ENCODE peak calls at places on chromosome 14, in seven cellular contexts. Z is tibial artery, Q is pancreas, O is heart left ventricle, I is GM23248, N is Caco-2, L is neuronal stem cell. H is an unnamed sample. For H3K9me3 and H3K27me3, the result is how much of the 10 kb centered on the place peaks cover.

GRCh38 chr14:37197421-37198272 is at the start of gene MIPOL1:
- DNase-seq in Z (peak), Q (peak), O (peak), I (peak), N (peak), L (peak), H (peak)

GRCh38 chr14:68248481-68249255 is 429.1 kb downstream of the RAD51B start:
- DNase-seq in Z (no peak), Q (peak), O (peak), I (peak), N (no peak), L (peak), H (no peak)

GRCh38 chr14:53493895-53494294 is 340.8 kb upstream of the DDHD1 start:
- DNase-seq in Z (no peak), Q (no peak), O (no peak), I (no peak), N (no peak), L (no peak), H (no peak)

GRCh38 chr14:93925374-93925895 is 1.7 kb upstream of the FAM181A start:
- DNase-seq in Z (no peak), Q (no peak), O (no peak), I (no peak), N (no peak), L (no peak), H (no peak)

GRCh38 chr14:100531591-100532121 is 55.6 kb downstream of the BEGAIN start:
- DNase-seq in Z (peak), Q (peak), O (no peak), I (no peak), N (no peak), L (no peak), H (no peak)

GRCh38 chr14:79703209-79703608 is 508.1 kb downstream of the DIO2 start:
- DNase-seq in Z (no peak), Q (no peak), O (no peak), I (no peak), N (no peak), L (no peak), H (no peak)

GRCh38 chr14:85222344-85222743 is 307.6 kb upstream of the FLRT2 start:
- DNase-seq in Z (no peak), Q (no peak), O (no peak), I (no peak), N (no peak), L (no peak), H (no peak)

GRCh38 chr14:96484391-96484790 is 17.8 kb upstream of the PAPOLA start:
- DNase-seq in Z (no peak), Q (no peak), O (no peak), I (no peak), N (no peak), L (no peak), H (no peak)

GRCh38 chr14:103880334-103880985 is 33.1 kb upstream of the PPP1R13B start:
- DNase-seq in Z (peak), Q (peak), O (peak), I (peak), N (no peak), L (no peak), H (peak)

GRCh38 chr14:50984061-50984710 is 39.9 kb upstream of the PYGL start:
- DNase-seq in Z (no peak), Q (no peak), O (no peak), I (peak), N (no peak), L (no peak), H (no peak)

GRCh38 chr14:29716150-29716549 is 211.5 kb downstream of the PRKD1 start:
- DNase-seq in Z (no peak), Q (no peak), O (no peak), I (peak), N (no peak), L (no peak), H (peak)
- H3K9me3 ChIP-seq in Z (under half), Q (under half), O (under half), I (under half), N (under half), L (under half), H (under half)

GRCh38 chr14:97603201-97603600 is 806.0 kb downstream of the VRK1 start:
- DNase-seq in Z (no peak), Q (no peak), O (no peak), I (no peak), N (no peak), L (no peak), H (no peak)
- H3K4me3 ChIP-seq in Z (no peak), Q (no peak), O (no peak), I (no peak), N (no peak), L (no peak), H (no peak)

GRCh38 chr14:94998702-94999101 is 158.6 kb downstream of the DICER1 start:
- DNase-seq in Z (no peak), Q (no peak), O (no peak), I (peak), N (no peak), L (no peak), H (no peak)
- H3K27me3 ChIP-seq in Z (under half), Q (under half), O (under half), I (under half), N (under half), L (under half), H (under half)

GRCh38 chr14:106562451-106562850 is 1036.1 kb downstream of the TMEM121 start:
- DNase-seq in Z (no peak), Q (no peak), O (no peak), I (no peak), N (no peak), L (no peak), H (no peak)

GRCh38 chr14:106551265-106551664 is 1024.9 kb downstream of the TMEM121 start:
- DNase-seq in Z (no peak), Q (no peak), O (no peak), I (no peak), N (no peak), L (no peak), H (no peak)

GRCh38 chr14:106556665-106557289 is 1030.4 kb downstream of the TMEM121 start:
- DNase-seq in Z (no peak), Q (peak), O (no peak), I (no peak), N (peak), L (no peak), H (peak)
- H3K9me3 ChIP-seq in Z (under half), Q (under half), O (under half), I (under half), N (under half), L (under half), H (under half)

GRCh38 chr14:91244501-91244901 is at the start of gene GPR68:
- DNase-seq in Z (peak), Q (no peak), O (peak), I (peak), N (no peak), L (no peak), H (peak)
- H3K4me3 ChIP-seq in Z (no peak), Q (no peak), O (no peak), I (peak), N (no peak), L (no peak), H (peak)

GRCh38 chr14:33655421-33655820 is 295.5 kb downstream of the EGLN3 start:
- DNase-seq in Z (no peak), Q (no peak), O (no peak), I (no peak), N (no peak), L (no peak), H (no peak)

GRCh38 chr14:33660248-33660647 is 290.6 kb downstream of the EGLN3 start:
- DNase-seq in Z (no peak), Q (no peak), O (no peak), I (no peak), N (no peak), L (no peak), H (no peak)

GRCh38 chr14:33652566-33653320 is 298.1 kb downstream of the EGLN3 start:
- DNase-seq in Z (no peak), Q (no peak), O (no peak), I (no peak), N (no peak), L (no peak), H (no peak)

GRCh38 chr14:33661071-33661470 is 289.8 kb downstream of the EGLN3 start:
- DNase-seq in Z (no peak), Q (no peak), O (no peak), I (no peak), N (no peak), L (no peak), H (no peak)

DNA sequence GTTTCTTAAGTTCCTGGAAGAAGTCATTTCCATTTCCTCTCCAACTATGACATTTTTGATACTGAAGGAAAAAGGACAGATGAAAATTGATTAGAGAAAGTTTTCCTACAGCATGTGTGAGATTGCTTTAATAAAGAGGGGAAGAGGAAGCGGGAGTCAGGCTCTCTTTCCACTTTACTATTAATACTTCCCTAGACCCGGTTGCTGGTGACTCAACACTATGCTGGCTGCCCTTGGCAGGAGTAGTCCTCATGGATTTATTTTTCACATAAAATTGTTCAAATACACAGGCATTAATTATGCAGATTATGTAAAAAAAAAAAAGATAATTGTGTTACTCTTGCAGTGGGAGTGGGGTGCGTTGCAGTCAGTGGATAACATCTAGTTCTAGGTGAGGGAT is 293.4 kb downstream of the EGLN3 start:
- DNase-seq in Z (no peak), Q (no peak), O (no peak), I (peak), N (no peak), L (no peak), H (peak)
- H3K27me3 ChIP-seq in Z (under half), Q (under half), O (under half), I (under half), N (under half), L (under half), H (under half)

DNA sequence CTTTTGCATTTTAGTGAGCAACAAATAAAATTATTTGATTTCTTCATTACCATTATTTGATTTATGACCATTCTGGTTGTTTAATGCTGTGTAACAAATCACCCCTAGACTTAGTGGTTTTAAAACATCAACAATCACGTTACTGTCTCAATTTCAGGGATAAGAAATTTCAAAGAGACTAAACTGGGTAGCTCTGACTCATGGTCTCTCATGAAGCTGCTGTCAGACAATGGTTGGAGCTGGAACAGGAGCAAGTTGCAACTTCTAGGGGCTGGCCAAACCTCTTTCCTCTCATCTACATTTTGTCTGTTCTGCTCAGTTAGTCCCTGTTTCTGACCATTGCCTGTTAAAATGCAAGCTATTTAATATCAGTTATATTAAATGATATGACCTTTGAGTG is 517.0 kb downstream of the KCNH5 start:
- DNase-seq in Z (no peak), Q (no peak), O (no peak), I (no peak), N (no peak), L (no peak), H (no peak)
- H3K9me3 ChIP-seq in Z (under half), Q (under half), O (under half), I (under half), N (under half), L (under half), H (under half)

DNA sequence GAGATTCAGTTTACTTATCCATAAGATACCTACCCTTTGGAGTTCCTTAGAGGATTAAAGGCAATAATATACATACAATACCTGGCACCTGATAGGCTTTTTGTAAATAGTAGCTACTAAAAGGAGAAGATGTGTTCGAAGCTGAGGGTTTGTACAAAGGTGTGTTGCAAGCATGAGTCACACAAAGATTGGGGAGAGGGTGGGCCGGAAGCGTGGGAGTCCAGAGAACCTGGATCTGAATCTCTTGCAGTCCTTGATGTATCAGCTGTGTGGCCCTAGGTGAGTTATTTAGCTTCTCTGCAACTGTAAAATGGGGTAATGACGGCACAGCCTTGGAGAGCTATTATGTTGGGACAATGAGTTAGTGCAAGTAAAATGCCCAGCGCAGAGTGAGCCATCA is 61.6 kb upstream of the PSMC1 start:
- DNase-seq in Z (no peak), Q (no peak), O (no peak), I (no peak), N (no peak), L (no peak), H (no peak)
- H3K4me3 ChIP-seq in Z (no peak), Q (no peak), O (no peak), I (no peak), N (no peak), L (no peak), H (no peak)

DNA sequence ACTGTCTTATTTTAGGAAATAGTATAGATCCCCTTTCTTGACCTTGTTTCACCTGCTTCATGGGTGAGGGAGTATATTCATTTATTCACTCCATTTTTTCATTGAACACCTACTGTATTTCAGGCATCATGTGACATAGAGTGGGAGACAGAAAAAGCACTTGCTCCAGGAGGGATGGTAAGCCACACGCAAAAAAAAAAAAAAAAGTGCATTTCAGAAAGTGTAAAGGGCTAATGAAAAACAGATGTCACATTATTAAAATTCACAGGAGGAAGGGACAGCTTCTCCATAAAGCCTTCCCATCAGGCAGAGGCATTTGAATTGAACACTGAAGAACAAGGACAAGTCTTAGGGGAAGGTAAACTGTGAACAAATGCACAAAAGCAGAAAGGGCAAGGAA is 7.5 kb downstream of the SLC8A3 start:
- DNase-seq in Z (no peak), Q (no peak), O (no peak), I (no peak), N (no peak), L (no peak), H (no peak)
- H3K27me3 ChIP-seq in Z (under half), Q (under half), O (under half), I (under half), N (under half), L (under half), H (under half)

GRCh38 chr14:106530031-106530422 is 1003.6 kb downstream of the TMEM121 start:
- DNase-seq in Z (no peak), Q (no peak), O (no peak), I (no peak), N (no peak), L (no peak), H (no peak)
- H3K9me3 ChIP-seq in Z (under half), Q (under half), O (under half), I (under half), N (under half), L (under half), H (under half)